ENCODE peak calls at places on chromosomes 2 and 18, in five cellular contexts. U, N, H, C and O are unnamed samples.

GRCh38 chr18:49753643-49754042 is 59.7 kb downstream of the ACAA2 start:
- DNase-seq in U (no peak), N (no peak), H (no peak), C (no peak), O (no peak)

GRCh38 chr2:235230809-235231601 is 262.8 kb upstream of the AGAP1 start:
- DNase-seq in U (no peak), N (no peak), H (peak; percentile 76), C (no peak), O (no peak)

GRCh38 chr18:62206593-62206992 is 19.5 kb downstream of the RELCH start:
- DNase-seq in U (no peak), N (no peak), H (no peak), C (no peak), O (no peak)

GRCh38 chr2:102147935-102148334 is 5.4 kb downstream of the IL1R1 start:
- DNase-seq in U (no peak), N (no peak), H (peak; percentile 68), C (no peak), O (no peak)

GRCh38 chr2:64419591-64420165 is 34.3 kb upstream of the LGALSL start:
- DNase-seq in U (no peak), N (no peak), H (no peak), C (no peak), O (no peak)

GRCh38 chr2:219616550-219616949 is 10.9 kb upstream of the SLC4A3 start:
- DNase-seq in U (no peak), N (no peak), H (no peak), C (no peak), O (no peak)

GRCh38 chr2:16175247-16175825 is 235.0 kb downstream of the MYCN start:
- DNase-seq in U (no peak), N (no peak), H (no peak), C (no peak), O (no peak)

GRCh38 chr2:218179782-218180181 is 13.0 kb upstream of the CXCR1 start:
- DNase-seq in U (no peak), N (no peak), H (no peak), C (no peak), O (no peak)

GRCh38 chr2:113053666-113054435 is 1.2 kb upstream of the IL36B start:
- DNase-seq in U (no peak), N (no peak), H (no peak), C (no peak), O (peak; percentile 42)

GRCh38 chr2:9836074-9836473 is 7.2 kb upstream of the TAF1B start:
- DNase-seq in U (no peak), N (no peak), H (no peak), C (no peak), O (no peak)

GRCh38 chr2:39780825-39781600 is 2.0 kb upstream of the THUMPD2 start:
- DNase-seq in U (no peak), N (no peak), H (peak; percentile 35), C (no peak), O (no peak)

GRCh38 chr2:30511122-30512083 is 64.4 kb downstream of the LCLAT1 start:
- DNase-seq in U (peak; percentile 51), N (no peak), H (peak; percentile 70), C (peak; percentile 26), O (no peak)

GRCh38 chr2:50084086-50084843 is 930.0 kb upstream of the FSHR start:
- DNase-seq in U (no peak), N (no peak), H (no peak), C (no peak), O (no peak)

GRCh38 chr2:5467506-5467905 is 224.7 kb upstream of the SOX11 start:
- DNase-seq in U (no peak), N (no peak), H (no peak), C (no peak), O (no peak)

GRCh38 chr2:33437297-33437696 is 39.2 kb upstream of the RASGRP3 start:
- DNase-seq in U (peak; percentile 82), N (no peak), H (peak; percentile 88), C (no peak), O (no peak)

GRCh38 chr2:199370150-199370780 is 87.5 kb downstream of the SATB2 start:
- DNase-seq in U (peak; percentile 72), N (no peak), H (peak; percentile 68), C (no peak), O (no peak)

GRCh38 chr18:75203456-75204261 is 5.3 kb downstream of the PTGR3 start:
- DNase-seq in U (no peak), N (no peak), H (peak; percentile 66), C (no peak), O (peak; percentile 91)

GRCh38 chr2:200242553-200242952 is 63.9 kb upstream of the SPATS2L start:
- DNase-seq in U (no peak), N (no peak), H (no peak), C (no peak), O (no peak)

GRCh38 chr2:238430781-238431180 is 4.1 kb downstream of the ASB1 start:
- DNase-seq in U (no peak), N (no peak), H (no peak), C (no peak), O (no peak)

GRCh38 chr2:236073867-236074655 is 94.1 kb downstream of the GBX2 start:
- DNase-seq in U (no peak), N (no peak), H (no peak), C (no peak), O (no peak)

GRCh38 chr2:183575481-183575880 is 451.2 kb downstream of the NUP35 start:
- DNase-seq in U (no peak), N (no peak), H (no peak), C (no peak), O (no peak)

GRCh38 chr2:234135750-234136221 is 85.3 kb downstream of the SPP2 start:
- DNase-seq in U (peak; percentile 82), N (peak; percentile 64), H (peak; percentile 88), C (peak; percentile 73), O (no peak)

GRCh38 chr2:26674002-26674751 is 18.3 kb upstream of the KCNK3 start:
- DNase-seq in U (no peak), N (peak; percentile 6), H (no peak), C (no peak), O (no peak)
- H3K27ac ChIP-seq in U (no peak overlapping the region), N (no peak overlapping the region), H (no peak overlapping the region), C (no peak overlapping the region), O (no peak overlapping the region)

GRCh38 chr2:71535526-71535925 is 82.2 kb downstream of the DYSF start:
- DNase-seq in U (no peak), N (no peak), H (no peak), C (no peak), O (no peak)
- H3K27ac ChIP-seq in U (no peak overlapping the region), N (no peak overlapping the region), H (no peak overlapping the region), C (no peak overlapping the region), O (no peak overlapping the region)

GRCh38 chr18:77145364-77145901 is 12.8 kb upstream of the MBP start:
- DNase-seq in U (no peak), N (no peak), H (no peak), C (no peak), O (no peak)
- H3K27ac ChIP-seq in U (no peak overlapping the region), N (no peak overlapping the region), H (no peak overlapping the region), C (no peak overlapping the region), O (no peak overlapping the region)

DNA sequence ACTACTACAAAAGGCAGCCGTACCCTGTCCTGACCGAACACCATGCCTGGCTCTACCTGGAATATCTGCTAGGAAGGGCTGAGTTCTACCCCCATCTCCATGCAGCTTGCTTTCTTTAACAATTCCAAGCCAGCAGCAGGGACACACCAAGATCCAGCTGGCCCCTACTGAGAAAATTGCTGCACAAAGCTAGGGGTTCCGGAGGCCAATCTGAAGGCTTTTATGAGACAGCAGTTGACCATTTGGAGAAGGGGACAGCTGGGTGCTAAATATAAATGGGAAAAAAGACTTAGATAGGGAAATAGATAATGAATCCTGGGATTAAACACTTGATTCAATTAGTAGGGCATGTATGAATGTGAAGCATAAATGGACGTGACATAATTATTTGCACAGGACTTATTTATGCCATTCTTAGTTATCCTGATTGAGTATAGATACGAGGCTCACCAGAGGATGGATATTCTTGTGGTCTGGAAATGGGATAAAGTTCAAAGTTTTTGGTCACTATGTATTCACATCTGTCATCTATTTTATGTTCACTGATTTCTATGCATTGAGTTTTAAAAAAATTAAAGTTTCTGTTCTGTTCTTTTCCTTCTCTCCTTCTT is 204.0 kb downstream of the ZNF521 start:
- DNase-seq in U (no peak), N (no peak), H (no peak), C (no peak), O (no peak)
- H3K27ac ChIP-seq in U (no peak overlapping the region), N (no peak overlapping the region), H (no peak overlapping the region), C (no peak overlapping the region), O (no peak overlapping the region)